ENCODE peak calls at places on chromosomes 13 and 19, in four cellular contexts. R is A549, O is IMR-90, W is K562. C is an unnamed sample.

GRCh38 chr19:2330632-2331284 is 2.3 kb downstream of the SPPL2B start:
- DNase-seq in R (no peak), O (no peak), W (no peak), C (no peak)

GRCh38 chr13:111897846-111898215 is 169.1 kb upstream of the SOX1 start:
- DNase-seq in R (no peak), O (no peak), W (no peak), C (no peak)

GRCh38 chr19:4067396-4068057 is 828 bp upstream of the ZBTB7A start:
- DNase-seq in R (no peak), O (no peak), W (peak), C (peak)

GRCh38 chr13:30164141-30164540 is 143.2 kb downstream of the KATNAL1 start:
- DNase-seq in R (no peak), O (no peak), W (no peak), C (no peak)

GRCh38 chr13:43132228-43132627 is 108.8 kb downstream of the DNAJC15 start:
- DNase-seq in R (peak), O (peak), W (peak), C (no peak)

GRCh38 chr19:4390017-4390861 is 10.1 kb downstream of the SH3GL1 start:
- DNase-seq in R (no peak), O (peak), W (no peak), C (no peak)

GRCh38 chr19:55549500-55550320 is 4.4 kb upstream of the SBK3 start:
- DNase-seq in R (peak), O (peak), W (no peak), C (no peak)

GRCh38 chr13:21318891-21319532 is 140.1 kb downstream of the ZDHHC20 start:
- DNase-seq in R (no peak), O (no peak), W (no peak), C (no peak)

GRCh38 chr19:38676878-38677646 is 29.6 kb downstream of the ACTN4 start:
- DNase-seq in R (no peak), O (no peak), W (no peak), C (no peak)

GRCh38 chr13:30731658-30732390 is 3.5 kb upstream of the ALOX5AP start:
- DNase-seq in R (no peak), O (no peak), W (no peak), C (no peak)

GRCh38 chr19:53908106-53908932 is 759 bp upstream of the CACNG7 start:
- DNase-seq in R (peak), O (peak), W (peak), C (peak)

GRCh38 chr19:51566489-51567100 is 4.5 kb upstream of the ZNF175 start:
- DNase-seq in R (no peak), O (no peak), W (peak), C (no peak)

GRCh38 chr13:26897706-26898550 is 137.3 kb upstream of the GPR12 start:
- DNase-seq in R (no peak), O (no peak), W (no peak), C (no peak)

GRCh38 chr13:30802953-30803478 is 67.7 kb downstream of the ALOX5AP start:
- DNase-seq in R (peak), O (peak), W (peak), C (peak)

GRCh38 chr19:15427350-15427700 is 8.5 kb upstream of the AKAP8L start:
- DNase-seq in R (no peak), O (no peak), W (no peak), C (no peak)

GRCh38 chr19:940591-941291 is 14.9 kb downstream of the ARID3A start:
- DNase-seq in R (peak), O (peak), W (no peak), C (peak)

GRCh38 chr13:28476919-28477708 is 17.8 kb downstream of the FLT1 start:
- DNase-seq in R (no peak), O (no peak), W (peak), C (no peak)

GRCh38 chr19:4071610-4072009 is 4.9 kb upstream of the ZBTB7A start:
- DNase-seq in R (no peak), O (no peak), W (no peak), C (no peak)

GRCh38 chr13:74795526-74795925 is 661.3 kb upstream of the KLF12 start:
- DNase-seq in R (no peak), O (no peak), W (no peak), C (no peak)

GRCh38 chr19:51511353-51511752 is 9.8 kb upstream of the SIGLEC12 start:
- DNase-seq in R (peak), O (no peak), W (peak), C (peak)

GRCh38 chr13:70941454-70941853 is 833.2 kb upstream of the KLHL1 start:
- DNase-seq in R (no peak), O (no peak), W (no peak), C (no peak)

GRCh38 chr19:1363599-1363998 is 20.1 kb upstream of the NDUFS7 start:
- DNase-seq in R (no peak), O (no peak), W (no peak), C (no peak)

GRCh38 chr13:113638173-113638746 is 19.7 kb downstream of the ATP4B start:
- DNase-seq in R (no peak), O (no peak), W (no peak), C (no peak)

GRCh38 chr13:35961461-35962220 is 169.5 kb downstream of the DCLK1 start:
- DNase-seq in R (no peak), O (peak), W (no peak), C (no peak)

GRCh38 chr19:22026687-22027086 is 15.9 kb upstream of the ZNF208 start:
- DNase-seq in R (no peak), O (no peak), W (no peak), C (no peak)

GRCh38 chr13:80047406-80047805 is 293.5 kb downstream of the SPRY2 start:
- DNase-seq in R (no peak), O (peak), W (no peak), C (no peak)

GRCh38 chr19:58182577-58182988 is 278 bp upstream of the ZNF274 start:
- DNase-seq in R (no peak), O (no peak), W (no peak), C (peak)

GRCh38 chr13:27487776-27488175 is 37.4 kb upstream of the MTIF3 start:
- DNase-seq in R (no peak), O (no peak), W (no peak), C (no peak)

GRCh38 chr13:53191091-53191490 is 162.5 kb downstream of the OLFM4 start:
- DNase-seq in R (no peak), O (peak), W (no peak), C (no peak)

GRCh38 chr13:98539655-98540054 is 37.3 kb downstream of the STK24 start:
- DNase-seq in R (no peak), O (no peak), W (no peak), C (no peak)

GRCh38 chr13:76286178-76286577 is 600.0 kb downstream of the KCTD12 start:
- DNase-seq in R (no peak), O (peak), W (no peak), C (no peak)

GRCh38 chr13:50261502-50261901 is 246.3 kb downstream of the KCNRG start:
- DNase-seq in R (no peak), O (no peak), W (no peak), C (no peak)

GRCh38 chr19:1377965-1378785 is 5.5 kb upstream of the NDUFS7 start:
- DNase-seq in R (no peak), O (no peak), W (no peak), C (no peak)

GRCh38 chr13:81770868-81771505 is 1430.1 kb upstream of the SPRY2 start:
- DNase-seq in R (no peak), O (no peak), W (no peak), C (no peak)

GRCh38 chr13:45113809-45114208 is 6.5 kb upstream of the GTF2F2 start:
- DNase-seq in R (no peak), O (no peak), W (no peak), C (no peak)

GRCh38 chr13:51346397-51346796 is 6.9 kb downstream of the SERPINE3 start:
- DNase-seq in R (no peak), O (no peak), W (no peak), C (no peak)

DNA sequence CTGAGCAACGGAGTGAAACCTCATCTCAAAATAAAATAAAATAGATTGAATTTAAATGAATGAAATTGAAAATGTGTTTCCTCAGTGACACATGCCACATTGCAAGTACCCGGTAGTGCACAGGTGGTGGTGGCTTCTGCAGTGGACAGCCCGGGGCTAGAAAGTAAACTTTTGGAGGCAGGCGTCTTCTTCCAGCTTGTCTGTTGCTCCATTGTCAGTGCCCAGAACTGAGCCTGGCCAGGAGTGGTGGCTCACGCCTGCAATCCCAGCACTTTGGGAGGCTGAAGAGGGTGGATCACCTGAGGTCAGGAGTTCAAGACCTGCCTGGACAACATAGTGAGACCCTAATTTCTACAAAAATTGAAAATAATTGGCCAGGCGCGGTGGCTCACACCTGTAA is 5.7 kb downstream of the MYH14 start:
- DNase-seq in R (no peak), O (no peak), W (no peak), C (no peak)
- TF ChIP-seq RAD21 in R (no peak), O (no peak), W (no peak), C (no peak)

DNA sequence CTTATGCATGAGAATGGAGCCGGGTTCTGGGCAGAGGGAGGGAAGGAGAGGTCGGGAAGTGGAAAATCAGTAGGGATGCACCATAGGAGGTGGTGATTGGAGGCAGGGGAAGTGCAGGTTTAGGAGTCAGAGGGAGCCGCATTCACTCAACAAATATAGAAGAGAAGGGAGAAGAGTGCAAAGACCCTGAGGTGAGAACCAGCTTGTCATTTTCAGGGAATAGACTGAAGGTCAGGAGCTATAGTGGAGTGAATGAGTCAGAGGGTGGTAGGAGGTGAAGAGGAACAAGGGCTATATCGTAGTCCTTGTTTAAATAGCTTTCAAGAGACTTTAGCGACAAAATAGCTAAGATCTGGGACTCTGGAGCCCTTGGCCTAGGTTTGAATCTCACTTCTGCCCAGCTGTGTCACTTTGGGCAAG is 828 bp downstream of the RAB4B start:
- DNase-seq in R (no peak), O (peak), W (peak), C (no peak)
- TF ChIP-seq RAD21 in R (no peak), O (no peak), W (no peak), C (no peak)

DNA sequence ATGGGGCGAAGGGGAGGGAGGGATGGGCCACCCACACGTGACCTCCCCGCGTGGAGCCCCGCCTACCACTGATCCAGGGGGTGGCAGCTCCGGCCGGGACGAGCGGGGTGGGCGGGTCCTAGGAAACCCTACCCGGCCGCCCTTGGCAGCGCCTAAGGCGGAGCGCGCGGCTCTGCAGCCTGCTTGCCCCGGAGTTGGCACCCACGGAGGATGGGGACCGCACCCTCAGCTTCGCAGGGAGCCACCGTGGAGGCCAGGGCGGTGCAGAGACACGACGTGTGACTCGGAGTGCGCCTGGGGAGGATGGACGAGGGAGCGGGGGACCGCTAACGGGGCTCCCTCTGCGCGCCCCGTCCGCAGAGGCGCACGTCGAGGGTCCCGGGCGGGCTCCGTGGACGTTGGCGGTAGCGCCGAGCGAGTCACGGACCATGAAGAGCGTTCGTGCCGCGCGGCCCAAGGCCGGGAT is at the start of gene RGS9BP:
- DNase-seq in R (peak), O (peak), W (peak), C (peak)
- TF ChIP-seq RAD21 in R (no peak), O (no peak), W (no peak), C (no peak)

DNA sequence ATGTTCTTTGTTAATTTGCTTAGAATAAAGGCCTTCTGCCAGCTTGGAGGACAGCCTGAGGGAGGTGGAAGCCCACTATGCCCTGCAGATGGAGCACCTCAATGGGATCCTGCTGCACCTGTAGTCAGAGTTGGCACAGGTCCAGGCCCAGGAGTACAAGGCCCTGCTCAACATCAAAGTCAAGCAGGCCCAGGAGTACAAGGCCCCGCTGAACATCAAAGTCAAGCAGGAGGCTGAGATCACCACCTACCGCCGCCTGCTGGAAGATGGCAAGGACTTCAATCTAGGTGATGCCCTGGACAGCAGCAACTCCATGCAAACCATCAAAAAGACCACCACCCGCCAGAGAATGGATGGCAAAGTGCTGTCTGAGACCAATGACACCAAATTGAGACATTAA is 41.7 kb downstream of the ZNF85 start:
- DNase-seq in R (no peak), O (no peak), W (peak), C (no peak)
- TF ChIP-seq RAD21 in R (no peak), O (no peak), W (peak), C (no peak)

GRCh38 chr19:14347999-14348889 is 33.0 kb upstream of the ADGRE5 start:
- DNase-seq in R (peak), O (no peak), W (peak), C (peak)
- TF ChIP-seq RAD21 in R (peak), O (peak), W (peak), C (peak)

GRCh38 chr13:48121733-48122132 is 26.8 kb upstream of the MED4 start:
- DNase-seq in R (no peak), O (no peak), W (no peak), C (no peak)

GRCh38 chr13:48120246-48120645 is 25.3 kb upstream of the MED4 start:
- DNase-seq in R (no peak), O (no peak), W (no peak), C (no peak)

GRCh38 chr13:48112896-48113525 is 18.1 kb upstream of the MED4 start:
- DNase-seq in R (no peak), O (peak), W (no peak), C (no peak)

GRCh38 chr13:48116808-48117207 is 21.9 kb upstream of the MED4 start:
- DNase-seq in R (no peak), O (no peak), W (no peak), C (no peak)

GRCh38 chr13:48118025-48118424 is 23.1 kb upstream of the MED4 start:
- DNase-seq in R (no peak), O (no peak), W (no peak), C (no peak)
- TF ChIP-seq RAD21 in R (no peak), O (no peak), W (no peak), C (no peak)

GRCh38 chr19:45862271-45862563 is 730 bp downstream of the SYMPK start:
- DNase-seq in R (no peak), O (no peak), W (no peak), C (no peak)
- TF ChIP-seq RAD21 in R (no peak), O (no peak), W (no peak), C (no peak)

GRCh38 chr13:19590423-19590822 is 29.1 kb upstream of the TPTE2 start:
- DNase-seq in R (no peak), O (no peak), W (no peak), C (no peak)
- TF ChIP-seq RAD21 in R (no peak), O (no peak), W (no peak), C (no peak)